ENCODE peak calls at places on chromosomes 11 and 22, in nine cellular contexts. Z, Q, X, H, S, W, M, O and K are unnamed samples.
A peak's percentile ranks its signal among the peaks of the same experiment; 100 is the strongest.

GRCh38 chr22:36853407-36854099 is 7.3 kb upstream of the NCF4 start:
- DNase-seq in Z (peak; percentile 83), Q (peak; percentile 79), X (peak; percentile 92), H (peak; percentile 81), S (peak; percentile 93), W (peak; percentile 74), M (peak; percentile 57), O (peak; percentile 22), K (peak; percentile 64)

GRCh38 chr11:120324932-120325810 is at the start of gene TLCD5:
- DNase-seq in Z (peak; percentile 72), Q (peak; percentile 84), X (peak; percentile 91), H (peak; percentile 92), S (peak; percentile 88), W (peak; percentile 76), M (peak; percentile 67), O (peak; percentile 49), K (peak; percentile 71)

GRCh38 chr11:74057251-74058151 is 48.6 kb upstream of the UCP3 start:
- DNase-seq in Z (no peak), Q (no peak), X (no peak), H (no peak), S (no peak), W (no peak), M (peak; percentile 45), O (peak; percentile 29), K (no peak)

GRCh38 chr11:37812281-37812880 is 1214.3 kb upstream of the RAG2 start:
- DNase-seq in Z (no peak), Q (no peak), X (no peak), H (no peak), S (no peak), W (peak; percentile 16), M (no peak), O (no peak), K (no peak)

GRCh38 chr11:69636512-69636866 is 4.5 kb upstream of the CCND1 start:
- DNase-seq in Z (peak; percentile 78), Q (peak; percentile 82), X (peak; percentile 93), H (no peak), S (peak; percentile 84), W (peak; percentile 88), M (peak; percentile 92), O (peak; percentile 61), K (peak; percentile 59)

GRCh38 chr22:23894710-23895598 is 771 bp downstream of the MIF start:
- DNase-seq in Z (peak; percentile 58), Q (peak; percentile 82), X (peak; percentile 93), H (peak; percentile 85), S (peak; percentile 73), W (peak; percentile 77), M (peak; percentile 84), O (peak; percentile 72), K (peak; percentile 89)

GRCh38 chr22:48843640-48844039 is 984.0 kb downstream of the BRD1 start:
- DNase-seq in Z (no peak), Q (no peak), X (no peak), H (no peak), S (no peak), W (no peak), M (no peak), O (no peak), K (no peak)

GRCh38 chr11:14500181-14500651 is 605 bp upstream of the COPB1 start:
- DNase-seq in Z (peak; percentile 30), Q (no peak), X (no peak), H (peak; percentile 13), S (no peak), W (peak; percentile 36), M (peak; percentile 61), O (peak; percentile 31), K (peak; percentile 56)

GRCh38 chr22:37930270-37930951 is 23.0 kb downstream of the C22orf23 start:
- DNase-seq in Z (no peak), Q (no peak), X (no peak), H (peak; percentile 48), S (peak; percentile 36), W (no peak), M (peak; percentile 34), O (peak; percentile 25), K (no peak)

GRCh38 chr11:2266586-2267305 is 3.6 kb downstream of the ASCL2 start:
- DNase-seq in Z (no peak), Q (no peak), X (peak; percentile 71), H (no peak), S (no peak), W (no peak), M (no peak), O (no peak), K (no peak)

GRCh38 chr22:27154717-27155116 is 497.3 kb downstream of the MIAT start:
- DNase-seq in Z (peak; percentile 19), Q (no peak), X (peak; percentile 50), H (no peak), S (no peak), W (no peak), M (no peak), O (no peak), K (no peak)

GRCh38 chr22:41050873-41051272 is 41.5 kb upstream of the EP300 start:
- DNase-seq in Z (no peak), Q (no peak), X (no peak), H (no peak), S (no peak), W (no peak), M (no peak), O (no peak), K (no peak)

GRCh38 chr11:36609383-36609782 is 11.3 kb upstream of the RAG2 start:
- DNase-seq in Z (no peak), Q (no peak), X (no peak), H (no peak), S (no peak), W (no peak), M (no peak), O (no peak), K (no peak)

GRCh38 chr11:65698205-65698604 is 13.8 kb upstream of the KAT5 start:
- DNase-seq in Z (no peak), Q (no peak), X (no peak), H (no peak), S (no peak), W (peak; percentile 43), M (peak; percentile 64), O (no peak), K (no peak)

GRCh38 chr11:65696802-65697552 is 15.1 kb upstream of the KAT5 start:
- DNase-seq in Z (no peak), Q (no peak), X (no peak), H (no peak), S (no peak), W (no peak), M (no peak), O (no peak), K (no peak)

GRCh38 chr11:65700377-65700776 is 11.7 kb upstream of the KAT5 start:
- DNase-seq in Z (no peak), Q (peak; percentile 19), X (no peak), H (no peak), S (no peak), W (no peak), M (no peak), O (no peak), K (no peak)

GRCh38 chr11:65701686-65702085 is 10.4 kb upstream of the KAT5 start:
- DNase-seq in Z (no peak), Q (no peak), X (no peak), H (no peak), S (no peak), W (no peak), M (no peak), O (no peak), K (no peak)

DNA sequence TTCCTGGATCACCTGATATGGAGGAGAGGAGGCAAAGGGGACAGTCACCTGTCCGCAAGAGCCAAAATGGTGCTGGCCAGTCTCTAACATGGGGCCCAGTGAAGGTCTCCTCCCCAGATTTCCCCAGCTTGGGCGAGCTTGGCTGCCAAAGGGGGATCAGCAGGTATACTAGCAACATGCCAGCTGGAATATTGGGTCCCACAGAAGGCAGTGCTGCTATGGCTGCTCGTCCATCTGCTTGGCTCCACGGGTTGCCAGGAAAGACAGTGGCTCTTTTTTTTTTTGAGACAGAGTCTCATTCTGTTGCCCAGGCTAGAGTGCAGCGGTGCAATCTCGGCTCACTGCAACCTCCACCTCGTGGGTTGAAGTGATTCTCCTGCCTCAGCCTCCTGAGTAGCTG is 12.7 kb upstream of the KAT5 start:
- DNase-seq in Z (no peak), Q (peak; percentile 27), X (no peak), H (no peak), S (no peak), W (no peak), M (no peak), O (no peak), K (no peak)
- TF ChIP-seq CTCF in Z (no peak), Q (no peak), X (no peak), H (no peak), S (no peak), W (no peak), M (no peak), O (no peak), K (no peak)

GRCh38 chr22:45317551-45318167 is 7.9 kb downstream of the FAM118A start:
- DNase-seq in Z (peak; percentile 59), Q (peak; percentile 96), X (peak; percentile 90), H (peak; percentile 89), S (peak; percentile 41), W (peak; percentile 63), M (peak; percentile 53), O (no peak), K (peak; percentile 45)
- TF ChIP-seq CTCF in Z (peak; percentile 63), Q (peak; percentile 81), X (no peak), H (peak; percentile 74), S (no peak), W (peak; percentile 59), M (peak; percentile 27), O (no peak), K (peak; percentile 20)

GRCh38 chr11:33347490-33348125 is 90.4 kb downstream of the HIPK3 start:
- DNase-seq in Z (no peak), Q (no peak), X (no peak), H (peak; percentile 11), S (no peak), W (no peak), M (no peak), O (no peak), K (no peak)
- TF ChIP-seq CTCF in Z (no peak), Q (no peak), X (no peak), H (no peak), S (no peak), W (no peak), M (no peak), O (no peak), K (no peak)

GRCh38 chr11:47980093-47980906 is at the start of gene PTPRJ:
- DNase-seq in Z (peak; percentile 59), Q (peak; percentile 74), X (peak; percentile 88), H (peak; percentile 25), S (peak; percentile 77), W (peak; percentile 68), M (peak; percentile 48), O (peak; percentile 73), K (peak; percentile 52)

GRCh38 chr11:47981667-47982404 is 1.5 kb downstream of the PTPRJ start:
- DNase-seq in Z (peak; percentile 35), Q (no peak), X (no peak), H (no peak), S (no peak), W (no peak), M (no peak), O (no peak), K (no peak)

GRCh38 chr11:47980907-47981621 is 705 bp downstream of the PTPRJ start:
- DNase-seq in Z (peak; percentile 54), Q (no peak), X (peak; percentile 89), H (peak; percentile 53), S (peak; percentile 72), W (peak; percentile 59), M (peak; percentile 41), O (peak; percentile 56), K (peak; percentile 62)

GRCh38 chr11:47977651-47978050 is 2.7 kb upstream of the PTPRJ start:
- DNase-seq in Z (no peak), Q (peak; percentile 16), X (no peak), H (no peak), S (no peak), W (no peak), M (peak; percentile 29), O (no peak), K (no peak)

GRCh38 chr11:47979378-47980092 is 824 bp upstream of the PTPRJ start:
- DNase-seq in Z (no peak), Q (no peak), X (no peak), H (no peak), S (peak; percentile 44), W (no peak), M (no peak), O (peak; percentile 61), K (no peak)
- TF ChIP-seq CTCF in Z (no peak), Q (no peak), X (no peak), H (no peak), S (no peak), W (no peak), M (no peak), O (no peak), K (no peak)